ENCODE peak calls at places on chromosomes 4 and X, in six cellular contexts. R, S, J, F, M and V are unnamed samples.
A peak's percentile ranks its signal among the peaks of the same experiment; 100 is the strongest.

GRCh38 chr4:73450398-73451004 is 14.5 kb downstream of the AFP start:
- DNase-seq in F (no peak), S (peak; percentile 22), M (no peak), J (no peak), R (peak; percentile 86), V (no peak)

GRCh38 chr4:88075336-88075735 is 67.9 kb downstream of the PKD2 start:
- DNase-seq in S (no peak), R (no peak), M (no peak), F (no peak), J (no peak), V (no peak)

GRCh38 chrX:30504309-30504708 is 73.3 kb downstream of the TASL start:
- DNase-seq in F (no peak), R (peak; percentile 60), M (peak; percentile 21), J (no peak), S (no peak), V (peak; percentile 17)

GRCh38 chr4:176123710-176124407 is 58.2 kb downstream of the WDR17 start:
- DNase-seq in J (no peak), M (peak; percentile 84), S (peak; percentile 15), R (peak; percentile 21), F (peak; percentile 4), V (peak; percentile 49)

GRCh38 chr4:19659131-19659530 is 592.6 kb upstream of the SLIT2 start:
- DNase-seq in M (no peak), S (no peak), F (no peak), R (no peak), J (no peak), V (no peak)

GRCh38 chrX:69032601-69033000 is 132.7 kb downstream of the PJA1 start:
- DNase-seq in S (no peak), R (no peak), J (no peak), F (no peak), M (no peak), V (no peak)

GRCh38 chr4:83150563-83151330 is 36.2 kb upstream of the PLAC8 start:
- DNase-seq in S (no peak), J (no peak), M (no peak), F (no peak), R (peak; percentile 56), V (no peak)

GRCh38 chrX:64394874-64395567 is at the start of gene MTMR8:
- DNase-seq in S (peak; percentile 84), R (peak; percentile 4), J (peak; percentile 76), F (peak; percentile 86), M (peak; percentile 66), V (peak; percentile 78)

GRCh38 chr4:10093801-10094552 is 22.6 kb downstream of the WDR1 start:
- DNase-seq in R (peak; percentile 97), M (no peak), J (peak; percentile 55), S (no peak), F (no peak), V (no peak)

GRCh38 chr4:25872851-25873631 is 10.3 kb upstream of the SEL1L3 start:
- DNase-seq in F (no peak), J (no peak), M (no peak), R (no peak), S (no peak), V (no peak)

GRCh38 chr4:139214039-139214534 is 37.1 kb upstream of the ELF2 start:
- DNase-seq in S (no peak), J (peak; percentile 93), R (no peak), F (no peak), M (peak; percentile 93), V (peak; percentile 75)

GRCh38 chrX:42818151-42818921 is 40.4 kb upstream of the PPP1R2C start:
- DNase-seq in F (no peak), M (no peak), S (no peak), R (no peak), J (no peak), V (no peak)

GRCh38 chr4:111283066-111283677 is 660.3 kb upstream of the PITX2 start:
- DNase-seq in S (no peak), M (peak; percentile 66), R (peak; percentile 70), F (peak; percentile 65), J (peak; percentile 43), V (peak; percentile 46)

GRCh38 chr4:17699380-17699779 is 82.0 kb downstream of the FAM184B start:
- DNase-seq in S (no peak), F (no peak), R (no peak), M (no peak), J (no peak), V (no peak)

GRCh38 chr4:108031427-108032083 is 41.9 kb downstream of the HADH start:
- DNase-seq in R (no peak), J (no peak), F (peak; percentile 70), S (no peak), M (no peak), V (no peak)

GRCh38 chr4:138045036-138045435 is 197.1 kb downstream of the SLC7A11 start:
- DNase-seq in M (no peak), J (no peak), F (no peak), S (no peak), R (no peak), V (no peak)

GRCh38 chr4:139450586-139450985 is 3.3 kb upstream of the RAB33B start:
- DNase-seq in S (no peak), F (no peak), R (no peak), M (no peak), J (no peak), V (no peak)

GRCh38 chrX:21503593-21503992 is 129.4 kb downstream of the CNKSR2 start:
- DNase-seq in M (peak; percentile 30), R (no peak), J (no peak), S (no peak), F (no peak), V (no peak)

GRCh38 chr4:148437439-148437838 is 4.8 kb downstream of the NR3C2 start:
- DNase-seq in R (no peak), J (no peak), M (no peak), S (no peak), F (no peak), V (no peak)

GRCh38 chr4:148441624-148441985 is 609 bp downstream of the NR3C2 start:
- DNase-seq in S (peak; percentile 27), R (no peak), F (no peak), M (no peak), J (no peak), V (no peak)

GRCh38 chr4:148436512-148436911 is 5.7 kb downstream of the NR3C2 start:
- DNase-seq in M (no peak), R (no peak), S (no peak), F (no peak), J (no peak), V (no peak)

GRCh38 chr4:148435654-148436406 is 6.4 kb downstream of the NR3C2 start:
- DNase-seq in R (no peak), J (no peak), F (no peak), S (no peak), M (no peak), V (no peak)

DNA sequence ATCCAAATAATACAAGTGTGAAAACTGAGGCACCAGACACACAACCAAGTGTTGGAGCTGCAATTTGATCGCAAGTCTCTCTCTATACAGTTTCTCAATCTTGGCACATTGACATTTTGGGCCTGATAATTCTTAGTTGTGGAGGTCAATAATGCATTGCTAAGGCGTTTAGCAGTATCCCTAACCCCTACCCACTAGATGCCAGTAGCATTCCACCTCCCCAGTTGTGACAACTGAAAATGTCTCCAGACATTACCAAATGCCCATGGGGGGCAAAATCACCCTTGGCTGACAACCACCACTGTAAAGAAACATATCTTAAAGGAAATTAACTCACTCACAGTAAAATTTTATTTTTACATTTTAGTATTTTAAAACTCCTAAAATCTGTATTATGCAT is 4.2 kb downstream of the NR3C2 start:
- DNase-seq in R (no peak), S (no peak), M (no peak), J (no peak), F (no peak), V (no peak)
- TF ChIP-seq CTCF in R (no peak), S (no peak), M (no peak), J (no peak), F (no peak), V (no peak)

DNA sequence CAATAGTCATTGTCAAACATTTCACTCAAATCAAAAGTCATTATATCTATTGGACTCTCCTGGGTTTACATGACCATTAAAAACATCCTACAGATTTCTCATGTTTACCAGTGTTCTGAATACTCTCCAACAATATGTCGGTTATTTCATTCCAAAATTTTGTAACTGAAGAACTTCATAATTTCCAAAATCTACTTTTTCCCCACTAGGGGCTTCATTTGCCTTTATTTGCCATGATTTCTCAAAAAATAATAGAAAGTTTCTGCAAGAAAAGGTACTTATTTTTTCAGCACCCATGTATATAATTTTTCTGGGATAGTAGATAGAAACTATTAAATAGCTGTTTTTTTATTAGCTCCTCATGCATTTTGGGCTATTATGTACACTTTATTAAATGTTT is 49.0 kb downstream of the PRDM5 start:
- DNase-seq in R (no peak), F (no peak), M (no peak), S (no peak), J (no peak), V (no peak)
- TF ChIP-seq CTCF in R (peak; percentile 32), F (no peak), M (peak; percentile 29), S (no peak), J (no peak), V (no peak)

GRCh38 chr4:3452376-3452775 is 10.6 kb downstream of the HGFAC start:
- DNase-seq in J (no peak), F (no peak), S (no peak), M (no peak), R (peak; percentile 7), V (no peak)
- TF ChIP-seq CTCF in J (no peak), F (no peak), S (no peak), M (peak; percentile 38), R (peak; percentile 47), V (no peak)

GRCh38 chrX:33923262-33923661 is 208.9 kb downstream of the FAM47A start:
- DNase-seq in F (no peak), J (no peak), M (no peak), R (no peak), S (no peak), V (no peak)
- TF ChIP-seq CTCF in F (no peak), J (no peak), M (no peak), R (no peak), S (no peak), V (no peak)

GRCh38 chrX:132636080-132636479 is 147.2 kb upstream of the MBNL3 start:
- DNase-seq in J (no peak), M (peak; percentile 32), S (no peak), F (no peak), R (peak; percentile 10), V (no peak)
- TF ChIP-seq CTCF in J (no peak), M (peak; percentile 19), S (no peak), F (no peak), R (no peak), V (no peak)

DNA sequence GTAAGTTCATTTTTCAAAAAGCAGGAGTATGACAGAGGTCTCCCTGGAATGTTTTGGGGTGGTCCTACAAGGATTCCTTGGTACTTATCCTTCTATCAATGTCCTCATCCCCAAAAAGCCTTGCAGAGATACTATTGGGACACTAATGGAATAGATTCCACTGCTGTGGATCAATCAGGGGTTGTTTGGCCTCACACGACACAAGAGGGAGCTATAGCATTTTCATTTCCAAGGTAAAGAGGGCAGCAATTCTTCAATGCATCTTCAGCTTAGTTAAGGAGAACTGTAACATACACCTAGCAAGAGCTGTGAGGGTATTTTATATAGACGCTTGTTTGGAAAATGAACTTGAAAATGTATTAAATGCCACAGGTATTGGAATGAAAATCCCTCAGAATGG is 50.9 kb downstream of the USP26 start:
- DNase-seq in R (no peak), F (no peak), S (no peak), J (no peak), M (peak; percentile 13), V (no peak)
- TF ChIP-seq CTCF in R (no peak), F (no peak), S (no peak), J (no peak), M (no peak), V (no peak)